ENCODE peak calls at places on chromosomes 5 and 9, in four cellular contexts. H is adrenal gland, A is A549, L is uterus. S is an unnamed sample.

GRCh38 chr5:74947961-74948613 is 81.9 kb upstream of the FAM169A start:
- DNase-seq in H (no peak), A (no peak), L (no peak), S (no peak)

GRCh38 chr5:30804739-30805313 is 388.7 kb upstream of the CDH6 start:
- DNase-seq in L (no peak), H (no peak), A (no peak), S (no peak)

GRCh38 chr9:75644649-75645048 is 245.8 kb upstream of the PCSK5 start:
- DNase-seq in A (no peak), H (no peak), L (no peak), S (no peak)

GRCh38 chr5:175516933-175517823 is 38.8 kb downstream of the SFXN1 start:
- DNase-seq in A (no peak), L (no peak), H (no peak), S (no peak)

GRCh38 chr9:89878687-89879086 is 273.9 kb downstream of the GADD45G start:
- DNase-seq in A (no peak), L (peak; percentile 16), H (peak; percentile 94), S (peak; percentile 73)

GRCh38 chr9:135989722-135990467 is 28.7 kb upstream of the UBAC1 start:
- DNase-seq in H (no peak), L (no peak), A (no peak), S (no peak)

GRCh38 chr9:129352157-129352870 is 174.3 kb upstream of the IER5L start:
- DNase-seq in L (peak; percentile 63), A (no peak), H (no peak), S (no peak)

GRCh38 chr5:151822141-151822540 is 50.4 kb downstream of the G3BP1 start:
- DNase-seq in A (no peak), H (no peak), L (no peak), S (no peak)

GRCh38 chr9:94140791-94141790 is 56.8 kb downstream of the PTPDC1 start:
- DNase-seq in L (no peak), A (no peak), H (no peak), S (no peak)

GRCh38 chr5:35129276-35129675 is 81.5 kb upstream of the AGXT2 start:
- DNase-seq in L (no peak), A (no peak), H (no peak), S (no peak)

GRCh38 chr5:170753311-170753710 is 30.2 kb upstream of the GABRP start:
- DNase-seq in H (no peak), L (no peak), A (no peak), S (no peak)

GRCh38 chr5:38666668-38667498 is 110.4 kb upstream of the LIFR start:
- DNase-seq in A (peak; percentile 46), L (no peak), H (peak; percentile 32), S (no peak)

GRCh38 chr9:103799959-103800358 is 294.1 kb upstream of the SMC2 start:
- DNase-seq in L (no peak), H (no peak), A (no peak), S (no peak)

GRCh38 chr9:115642285-115642684 is 511.3 kb upstream of the PAPPA start:
- DNase-seq in A (no peak), H (no peak), L (no peak), S (no peak)

GRCh38 chr5:14444161-14444560 is 137.4 kb upstream of the OTULINL start:
- DNase-seq in A (no peak), L (no peak), H (no peak), S (no peak)

GRCh38 chr5:54022156-54022685 is 288.2 kb downstream of the ARL15 start:
- DNase-seq in L (no peak), A (no peak), H (no peak), S (no peak)

GRCh38 chr9:101081641-101082040 is 53.1 kb downstream of the PLPPR1 start:
- DNase-seq in H (no peak), A (no peak), L (no peak), S (no peak)

GRCh38 chr5:59597690-59598546 is 295.6 kb downstream of the PDE4D start:
- DNase-seq in L (no peak), A (no peak), H (no peak), S (no peak)

GRCh38 chr5:29983528-29984152 is 1209.8 kb upstream of the CDH6 start:
- DNase-seq in H (no peak), L (no peak), A (no peak), S (no peak)

GRCh38 chr9:69173891-69174644 is at the start of gene TJP2:
- DNase-seq in L (peak; percentile 40), H (peak; percentile 67), A (no peak), S (peak; percentile 82)

GRCh38 chr9:134364391-134365114 is 38.3 kb downstream of the RXRA start:
- DNase-seq in H (no peak), L (no peak), A (no peak), S (no peak)

DNA sequence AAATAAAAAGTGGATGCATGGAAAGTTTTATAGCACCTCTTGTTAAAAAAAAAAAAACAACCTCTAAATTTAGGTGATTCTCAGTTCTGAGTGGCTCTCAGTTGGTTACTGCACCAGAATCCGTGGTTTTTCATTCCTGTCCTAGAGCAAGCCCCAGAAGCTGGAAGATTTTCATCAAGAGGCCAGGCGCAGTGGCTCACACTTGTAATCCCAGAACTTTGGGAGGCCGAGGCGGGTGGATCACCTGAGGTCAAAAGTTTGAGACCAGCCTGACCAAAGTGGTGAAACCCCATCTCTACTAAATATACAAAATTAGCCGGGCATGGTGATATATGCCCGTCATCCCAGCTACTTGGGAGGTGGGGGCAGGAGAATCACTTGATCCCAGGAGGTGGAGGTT is 27.2 kb upstream of the SLC9A3 start:
- DNase-seq in A (no peak), L (no peak), H (no peak), S (peak; percentile 13)
- H3K4me3 ChIP-seq in A (no peak overlapping the region), L (no peak overlapping the region), H (no peak overlapping the region), S (no peak overlapping the region)

GRCh38 chr9:96378187-96378586 is 5.3 kb downstream of the SLC35D2 start:
- DNase-seq in L (no peak), H (no peak), A (no peak), S (peak; percentile 27)
- TF ChIP-seq POLR2A in L (no peak), H (no peak), A (no peak), S (no peak)

DNA sequence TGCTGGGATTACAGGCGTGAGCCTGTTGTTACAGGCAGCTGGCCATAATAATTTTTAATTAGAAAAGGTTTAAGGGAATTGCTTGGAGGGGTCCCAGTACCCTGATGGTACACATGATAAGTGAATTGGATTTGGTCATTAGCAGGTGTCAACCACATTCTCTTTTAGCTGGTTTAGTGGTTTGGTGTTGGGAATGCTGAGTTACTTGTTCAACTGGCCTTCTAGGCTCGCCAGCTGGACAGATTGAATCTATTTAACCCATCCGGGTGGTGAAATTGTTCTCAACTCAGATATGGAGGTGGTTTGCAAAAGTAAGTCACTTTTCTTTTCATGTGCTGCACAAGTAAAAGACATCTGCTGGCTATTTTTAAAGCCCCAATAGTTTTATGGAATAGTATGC is 149.6 kb upstream of the SLC28A3 start:
- DNase-seq in H (no peak), A (no peak), L (no peak), S (no peak)
- H3K27ac ChIP-seq in H (no peak overlapping the region), A (no peak overlapping the region), L (no peak overlapping the region), S (no peak overlapping the region)

DNA sequence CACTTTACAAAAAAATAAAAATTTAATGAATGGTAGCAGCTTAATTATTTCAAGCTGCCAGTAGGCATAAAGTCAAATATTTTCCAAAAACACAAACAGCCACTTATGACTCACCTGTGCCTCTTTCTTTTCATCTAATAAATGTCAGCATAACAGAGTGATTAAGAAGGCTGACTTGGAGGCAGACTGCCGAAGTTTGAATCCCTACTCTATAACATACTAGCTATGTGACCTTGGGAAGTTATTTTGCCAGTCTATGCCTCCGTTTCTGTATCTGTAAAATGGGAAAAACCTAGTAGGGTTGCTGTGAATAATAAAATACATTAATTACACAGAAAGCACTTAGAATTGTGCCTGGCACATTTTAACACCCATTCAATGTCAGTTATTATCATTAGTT is 33.8 kb downstream of the FANCC start:
- DNase-seq in L (no peak), H (no peak), A (no peak), S (no peak)
- H3K4me3 ChIP-seq in L (no peak overlapping the region), H (no peak overlapping the region), A (no peak overlapping the region), S (no peak overlapping the region)

GRCh38 chr9:99105152-99106043 is 485 bp downstream of the TGFBR1 start:
- DNase-seq in H (peak; percentile 84), L (peak; percentile 65), A (peak; percentile 63), S (peak; percentile 87)
- TF ChIP-seq POLR2A in H (peak; percentile 71), L (no peak), A (peak; percentile 63), S (no peak)

S was measured in sigmoid colon.